ENCODE peak calls at places on chromosomes 4 and X, in seven cellular contexts. V is iPS DF 6.9, K is mucosa of descending colon, S is upper lobe of left lung, L is brain microvascular endothelial cell, O is BJ, T is neuronal stem cell. W is an unnamed sample.

GRCh38 chrX:84993150-84993549 is 10.5 kb upstream of the APOOL start:
- DNase-seq in V (no peak), K (no peak), S (no peak), L (no peak), O (no peak), T (no peak), W (no peak)

GRCh38 chrX:3638280-3638873 is 75.1 kb downstream of the PRKX start:
- DNase-seq in V (peak; percentile 5), K (peak; percentile 64), S (peak; percentile 29), L (peak; percentile 37), O (no peak), T (peak; percentile 23), W (no peak)

GRCh38 chr4:688695-689497 is at the start of gene SLC49A3:
- DNase-seq in V (no peak), K (peak; percentile 44), S (no peak), L (no peak), O (no peak), T (no peak), W (no peak)

GRCh38 chr4:89119836-89120235 is 8.5 kb downstream of the TIGD2 start:
- DNase-seq in V (no peak), K (no peak), S (no peak), L (peak; percentile 14), O (no peak), T (no peak), W (no peak)

GRCh38 chr4:187183351-187183750 is 459.7 kb upstream of the FAT1 start:
- DNase-seq in V (no peak), K (no peak), S (no peak), L (no peak), O (no peak), T (peak; percentile 37), W (no peak)

GRCh38 chrX:72048515-72049455 is 82.9 kb downstream of the RTL5 start:
- DNase-seq in V (no peak), K (peak; percentile 45), S (no peak), L (no peak), O (no peak), T (no peak), W (no peak)

GRCh38 chr4:85475631-85476233 is 782 bp downstream of the ARHGAP24 start:
- DNase-seq in V (no peak), K (peak; percentile 23), S (peak; percentile 48), L (no peak), O (no peak), T (peak; percentile 48), W (no peak)

GRCh38 chr4:81454498-81454897 is 17.2 kb downstream of the RASGEF1B start:
- DNase-seq in V (no peak), K (peak; percentile 37), S (no peak), L (peak; percentile 10), O (no peak), T (no peak), W (no peak)

GRCh38 chr4:150072906-150073714 is 5.1 kb upstream of the DCLK2 start:
- DNase-seq in V (no peak), K (no peak), S (no peak), L (peak; percentile 78), O (peak; percentile 97), T (no peak), W (peak; percentile 86)

GRCh38 chr4:20832821-20833220 is 132.6 kb downstream of the PACRGL start:
- DNase-seq in V (no peak), K (no peak), S (no peak), L (peak; percentile 88), O (no peak), T (no peak), W (no peak)

GRCh38 chrX:154411322-154411980 is at the start of gene TAFAZZIN:
- DNase-seq in V (no peak), K (peak; percentile 75), S (peak; percentile 80), L (no peak), O (no peak), T (peak; percentile 49), W (no peak)

GRCh38 chr4:101049549-101050001 is 297.8 kb downstream of the PPP3CA start:
- DNase-seq in V (no peak), K (no peak), S (no peak), L (no peak), O (no peak), T (no peak), W (no peak)

GRCh38 chr4:69617083-69617694 is 22.3 kb downstream of the UGT2A2 start:
- DNase-seq in V (peak; percentile 7), K (peak; percentile 30), S (no peak), L (peak; percentile 45), O (no peak), T (peak; percentile 45), W (peak; percentile 17)

GRCh38 chrX:42028113-42028512 is 104.8 kb upstream of the CASK start:
- DNase-seq in V (no peak), K (peak; percentile 4), S (no peak), L (no peak), O (no peak), T (no peak), W (no peak)

GRCh38 chr4:165631208-165631894 is 241.7 kb upstream of the TLL1 start:
- DNase-seq in V (no peak), K (no peak), S (no peak), L (no peak), O (no peak), T (no peak), W (peak; percentile 38)

GRCh38 chr4:169311643-169312365 is 41.0 kb upstream of the SH3RF1 start:
- DNase-seq in V (peak; percentile 74), K (peak; percentile 62), S (no peak), L (peak; percentile 73), O (no peak), T (peak; percentile 17), W (no peak)

GRCh38 chr4:13483142-13484044 is 747 bp downstream of the RAB28 start:
- DNase-seq in V (no peak), K (peak; percentile 48), S (peak; percentile 56), L (peak; percentile 45), O (peak; percentile 19), T (peak; percentile 71), W (peak; percentile 45)

GRCh38 chr4:110268352-110268751 is 69.9 kb upstream of the ELOVL6 start:
- DNase-seq in V (no peak), K (no peak), S (no peak), L (no peak), O (no peak), T (no peak), W (no peak)

GRCh38 chr4:170008376-170008775 is 17.8 kb downstream of the MFAP3L start:
- DNase-seq in V (no peak), K (no peak), S (no peak), L (no peak), O (no peak), T (no peak), W (no peak)

DNA sequence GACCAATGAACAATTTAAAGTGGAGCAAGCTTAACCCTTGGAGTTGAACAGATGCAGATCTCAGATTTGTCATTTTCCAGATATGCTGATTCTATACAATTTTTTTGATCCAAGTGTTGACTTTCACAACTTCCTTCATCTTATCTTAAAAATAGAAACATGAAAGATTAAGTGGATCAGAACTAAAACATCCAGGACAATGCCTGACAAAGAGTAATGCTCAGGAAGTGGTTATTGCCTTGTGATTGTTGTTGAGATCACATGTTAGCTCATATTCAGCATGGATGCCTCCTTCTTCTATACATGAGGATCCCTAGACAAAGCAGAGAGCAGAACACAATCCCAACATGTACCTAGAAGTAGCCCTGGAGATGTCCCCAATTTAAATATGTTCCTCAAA is 160.9 kb downstream of the PPARGC1A start:
- DNase-seq in V (no peak), K (no peak), S (no peak), L (no peak), O (no peak), T (no peak), W (no peak)
- H3K4me3 ChIP-seq in V (no peak overlapping the region), K (no peak overlapping the region), S (no peak overlapping the region), L (no peak overlapping the region), O (no peak overlapping the region), T (no peak overlapping the region), W (no peak overlapping the region)

GRCh38 chr4:134078230-134078914 is 123.2 kb downstream of the PABPC4L start:
- DNase-seq in V (no peak), K (no peak), S (no peak), L (no peak), O (no peak), T (no peak), W (no peak)
- H3K4me3 ChIP-seq in V (no peak overlapping the region), K (no peak overlapping the region), S (no peak overlapping the region), L (no peak overlapping the region), O (no peak overlapping the region), T (no peak overlapping the region), W (no peak overlapping the region)

DNA sequence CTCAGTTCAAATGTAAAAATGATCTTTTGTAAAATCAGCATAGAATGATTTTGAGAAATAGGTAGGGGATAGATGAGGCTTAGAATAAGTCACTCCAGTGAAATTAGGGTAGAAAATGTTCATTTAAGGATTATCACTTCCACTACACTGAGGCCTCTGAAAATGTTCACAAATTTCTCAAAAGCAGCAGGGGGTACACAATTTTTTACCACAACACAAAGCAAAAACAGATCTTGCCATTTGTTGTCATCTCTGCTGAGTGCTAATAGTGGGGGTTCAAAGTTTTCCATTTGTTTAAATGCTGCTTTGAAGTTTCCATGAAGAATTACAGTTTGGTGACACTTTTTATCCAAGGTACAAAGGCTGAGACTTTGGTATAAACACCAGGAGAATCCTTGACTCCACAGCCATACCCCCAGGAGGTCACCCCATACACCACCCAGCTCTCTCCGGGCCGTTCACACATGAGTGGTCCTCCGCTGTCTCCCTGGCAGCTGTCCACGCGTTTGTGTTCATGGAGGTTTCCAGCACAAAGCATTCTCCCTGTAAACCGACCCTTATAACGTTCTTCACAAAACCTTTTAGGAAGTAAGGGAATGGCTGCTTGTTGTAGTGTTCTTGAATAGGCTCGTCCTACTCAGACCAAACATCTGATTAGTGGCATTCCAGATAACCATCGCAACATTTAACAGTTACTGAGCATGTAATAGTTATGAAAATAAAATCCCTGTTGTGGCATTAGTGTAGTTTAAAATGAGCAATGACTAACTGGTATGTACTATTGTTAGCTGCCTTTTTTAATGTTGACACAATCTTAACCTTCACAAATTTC is 71.0 kb downstream of the PRSS12 start:
- DNase-seq in V (no peak), K (no peak), S (no peak), L (peak; percentile 47), O (peak; percentile 49), T (no peak), W (no peak)
- H3K4me3 ChIP-seq in V (no peak overlapping the region), K (no peak overlapping the region), S (no peak overlapping the region), L (no peak overlapping the region), O (no peak overlapping the region), T (no peak overlapping the region), W (no peak overlapping the region)

DNA sequence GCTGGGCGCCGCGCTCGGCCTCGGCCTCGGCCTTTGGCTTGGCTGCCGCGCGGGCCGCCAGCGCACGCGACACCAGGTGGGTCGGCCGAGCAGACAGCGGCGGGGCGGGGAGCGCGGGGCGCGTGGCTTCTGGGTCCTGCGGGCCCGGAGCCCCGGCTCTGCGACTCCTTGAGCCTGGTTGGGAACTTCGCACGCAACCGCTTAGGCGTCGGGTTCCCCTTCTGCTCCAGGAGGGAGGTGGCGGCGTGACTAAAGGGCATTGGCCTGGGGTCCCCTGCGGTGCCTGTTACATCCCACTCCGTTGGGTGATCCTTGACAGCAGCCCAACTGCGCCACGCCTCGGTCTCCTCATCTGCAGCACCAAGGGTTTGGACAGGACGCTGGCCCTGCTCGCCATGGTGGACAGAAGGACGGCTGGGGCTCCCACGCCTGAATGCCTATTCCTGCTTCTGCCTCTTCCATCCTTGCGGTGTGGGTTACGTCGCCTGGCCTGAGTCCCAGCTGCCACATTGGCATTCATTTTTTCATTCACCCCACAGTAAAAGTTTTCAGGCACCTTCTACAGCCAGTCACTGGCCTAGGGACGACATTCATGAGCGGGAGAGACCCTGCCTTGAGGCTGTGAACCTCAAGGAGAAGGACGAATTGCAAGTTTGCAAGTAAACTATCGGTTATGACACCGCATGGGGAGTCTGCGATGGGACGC is 631 bp downstream of the EVC start:
- DNase-seq in V (no peak), K (no peak), S (peak; percentile 25), L (peak; percentile 51), O (no peak), T (no peak), W (peak; percentile 14)
- H3K4me3 ChIP-seq in V (peak overlapping the region; percentile 52), K (no peak overlapping the region), S (peak overlapping the region; percentile 59), L (peak overlapping the region; percentile 77), O (peak overlapping the region; percentile 66), T (peak overlapping the region; percentile 61), W (peak overlapping the region; percentile 75)